ENCODE peak calls at places on chromosome 16, in eight cellular contexts. W, D, E, F, K, M, X and T are unnamed samples.

GRCh38 chr16:75379911-75380847 is 53.1 kb downstream of the CFDP1 start:
- DNase-seq in W (no peak), F (no peak), D (peak; percentile 84), M (peak; percentile 44), E (peak; percentile 19), X (no peak), K (peak; percentile 21), T (no peak)

GRCh38 chr16:19872935-19873334 is 11.7 kb downstream of the GPRC5B start:
- DNase-seq in W (no peak), X (no peak), K (no peak), D (no peak), F (no peak), E (no peak), M (no peak), T (no peak)

GRCh38 chr16:58299757-58300349 is 5.0 kb upstream of the PRSS54 start:
- DNase-seq in M (peak; percentile 22), E (no peak), W (no peak), K (peak; percentile 67), D (peak; percentile 64), X (no peak), F (no peak), T (peak; percentile 13)

GRCh38 chr16:89737341-89738071 is 16.2 kb downstream of the ZNF276 start:
- DNase-seq in W (no peak), F (no peak), D (no peak), K (no peak), X (no peak), M (no peak), E (no peak), T (no peak)

GRCh38 chr16:4324871-4325740 is 9.2 kb downstream of the GLIS2 start:
- DNase-seq in K (no peak), M (no peak), W (no peak), E (no peak), X (no peak), F (no peak), D (peak; percentile 67), T (no peak)

GRCh38 chr16:16137110-16137509 is 86.2 kb downstream of the ABCC6 start:
- DNase-seq in E (no peak), D (no peak), X (no peak), K (no peak), M (no peak), W (no peak), F (no peak), T (no peak)

GRCh38 chr16:5175263-5175662 is 77.7 kb upstream of the EEF2KMT start:
- DNase-seq in K (no peak), E (no peak), M (peak; percentile 34), X (no peak), W (no peak), D (no peak), F (peak; percentile 57), T (no peak)

GRCh38 chr16:27301236-27301861 is 12.4 kb upstream of the IL4R start:
- DNase-seq in F (no peak), D (no peak), X (no peak), W (no peak), E (no peak), K (no peak), M (no peak), T (no peak)

GRCh38 chr16:84175351-84176081 is 11.3 kb downstream of the TAF1C start:
- DNase-seq in M (peak; percentile 58), X (no peak), F (peak; percentile 51), W (peak; percentile 61), K (peak; percentile 46), D (peak; percentile 77), E (peak; percentile 64), T (no peak)

DNA sequence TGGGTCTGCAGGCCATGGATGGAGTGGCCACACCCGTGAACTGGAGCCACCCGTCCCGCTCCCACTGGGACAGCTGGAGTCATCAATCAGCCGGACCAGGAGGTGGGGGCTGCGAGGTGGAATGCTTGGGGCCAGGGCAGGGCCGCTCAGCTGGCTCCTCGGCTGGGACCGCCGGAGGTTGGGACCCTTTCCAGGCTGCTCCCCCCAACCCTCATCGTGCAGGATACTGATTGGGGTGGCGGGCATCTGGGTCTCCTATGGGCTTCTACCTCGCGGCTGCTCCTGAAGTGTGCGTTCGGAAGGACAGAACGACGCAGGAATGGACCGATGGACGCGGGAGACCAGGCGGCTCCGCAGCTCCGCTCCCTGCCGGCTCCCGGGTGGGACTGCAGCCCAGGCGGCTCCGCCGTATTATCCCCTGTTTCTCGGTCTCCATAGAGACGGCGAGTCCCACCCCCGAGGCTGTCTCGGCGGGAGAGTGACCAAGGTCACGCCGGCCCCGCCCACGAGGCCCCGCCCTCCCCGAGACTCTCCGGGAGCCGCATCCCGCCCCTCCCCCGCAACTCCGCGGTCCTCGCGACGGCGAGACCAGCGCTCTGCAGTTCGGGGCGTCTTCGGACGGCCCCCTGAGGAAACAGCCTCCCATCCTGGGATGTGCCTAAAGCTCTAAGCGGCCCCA is at the start of gene TPPP3:
- DNase-seq in W (peak; percentile 85), E (peak; percentile 77), K (peak; percentile 81), F (no peak), M (peak; percentile 90), D (no peak), X (peak; percentile 92), T (no peak)
- TF ChIP-seq POLR2A in W (peak; percentile 33), E (no peak), K (no peak), F (peak; percentile 17), M (peak; percentile 10), D (no peak), X (no peak), T (no peak)

GRCh38 chr16:23225109-23225508 is 42.6 kb downstream of the SCNN1G start:
- DNase-seq in W (no peak), X (no peak), E (no peak), D (no peak), M (no peak), F (no peak), K (no peak), T (no peak)

GRCh38 chr16:23222929-23223328 is 40.4 kb downstream of the SCNN1G start:
- DNase-seq in K (no peak), F (no peak), X (no peak), M (no peak), E (no peak), D (no peak), W (no peak), T (no peak)

GRCh38 chr16:23227529-23227928 is 45.0 kb downstream of the SCNN1G start:
- DNase-seq in K (no peak), D (no peak), X (no peak), M (no peak), W (no peak), F (no peak), E (no peak), T (no peak)

GRCh38 chr16:23225634-23226033 is 43.1 kb downstream of the SCNN1G start:
- DNase-seq in W (no peak), D (no peak), E (no peak), M (no peak), K (no peak), F (no peak), X (no peak), T (no peak)

DNA sequence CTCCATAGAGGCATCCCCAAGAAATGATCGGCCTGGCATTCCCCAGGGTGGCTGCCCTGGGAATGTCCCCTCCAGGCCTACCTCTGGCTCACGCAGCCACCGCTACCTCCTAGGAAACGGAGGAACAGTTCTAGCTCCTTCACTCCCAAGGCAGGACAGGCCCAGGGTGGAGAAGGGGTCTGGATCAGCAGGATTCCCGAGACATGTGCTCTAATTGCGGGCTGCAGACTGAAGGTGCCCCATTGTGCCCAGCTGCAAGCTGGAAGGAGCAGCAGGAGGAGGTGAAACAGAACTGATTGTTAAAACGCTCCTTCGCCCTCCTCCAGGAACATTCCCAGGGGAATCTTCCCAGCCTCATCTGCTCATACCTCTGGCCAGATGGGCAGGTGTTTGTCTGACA is 40.8 kb downstream of the SCNN1G start:
- DNase-seq in F (no peak), D (no peak), E (no peak), M (no peak), W (no peak), X (no peak), K (no peak), T (no peak)
- TF ChIP-seq POLR2A in F (no peak), D (no peak), E (no peak), M (no peak), W (no peak), X (no peak), K (no peak), T (no peak)

DNA sequence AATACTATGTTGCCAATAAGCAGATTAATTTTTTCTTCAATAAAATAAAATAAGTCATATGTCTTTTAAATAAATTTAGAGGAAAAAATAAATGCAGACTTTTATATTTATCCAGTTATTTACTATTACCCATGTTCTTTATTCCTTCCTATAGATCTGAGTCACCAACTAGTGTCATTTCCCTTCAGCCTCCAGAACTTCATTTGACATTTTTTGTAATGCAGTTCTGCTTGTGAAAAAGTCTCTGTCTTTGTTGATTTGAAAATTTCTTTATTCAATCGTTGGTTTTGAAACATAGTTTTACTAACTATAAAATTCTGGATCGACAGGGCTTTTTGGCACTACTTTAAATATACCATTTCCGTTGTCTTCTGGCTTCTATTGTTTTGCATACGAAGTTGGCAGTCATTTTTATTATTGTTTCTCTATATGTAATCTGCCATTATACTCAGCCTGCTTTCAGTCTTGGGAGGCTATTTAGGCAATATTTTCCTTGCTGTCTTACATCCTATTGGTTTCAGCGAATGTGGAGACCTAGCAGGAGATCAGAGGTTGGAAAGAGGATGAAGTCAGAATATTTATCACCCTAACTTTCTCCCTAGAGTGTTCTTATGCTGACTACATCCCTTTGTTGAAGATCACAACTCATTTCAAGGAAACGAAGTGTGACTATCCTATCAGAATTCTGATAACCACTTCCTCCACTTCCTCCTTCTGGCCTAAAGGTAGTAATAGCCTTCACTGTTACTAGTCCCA is 42.0 kb upstream of the SLC6A2 start:
- DNase-seq in E (no peak), W (no peak), F (no peak), X (no peak), D (no peak), K (no peak), M (no peak), T (no peak)
- TF ChIP-seq POLR2A in E (no peak), W (no peak), F (no peak), X (no peak), D (no peak), K (no peak), M (no peak), T (no peak)

GRCh38 chr16:22322741-22323140 is 25.5 kb downstream of the POLR3E start:
- DNase-seq in X (no peak), F (no peak), E (no peak), W (no peak), K (no peak), D (no peak), M (no peak), T (no peak)
- TF ChIP-seq POLR2A in X (no peak), F (no peak), E (no peak), W (no peak), K (no peak), D (no peak), M (no peak), T (no peak)